ENCODE peak calls at places on chromosomes 2 and 18, in four cellular contexts. G is A549, H is IMR-90, Z is K562. Y is an unnamed sample.

GRCh38 chr2:134185639-134186038 is 68.2 kb upstream of the MGAT5 start:
- DNase-seq in G (no peak), Z (no peak), H (no peak), Y (no peak)

GRCh38 chr2:235116885-235117492 is 165.2 kb downstream of the SH3BP4 start:
- DNase-seq in Z (peak; percentile 15), G (peak; percentile 58), H (peak; percentile 48), Y (no peak)

GRCh38 chr2:206984206-206984605 is 44.9 kb downstream of the CPO start:
- DNase-seq in H (peak; percentile 79), Z (no peak), G (no peak), Y (no peak)

GRCh38 chr2:150621800-150622199 is 134.3 kb upstream of the RND3 start:
- DNase-seq in Z (no peak), G (peak; percentile 49), H (peak; percentile 92), Y (no peak)

GRCh38 chr2:160582481-160583161 is 89.0 kb upstream of the RBMS1 start:
- DNase-seq in G (peak; percentile 67), Z (no peak), H (peak; percentile 75), Y (no peak)

GRCh38 chr18:28903366-28903765 is 726.4 kb upstream of the CDH2 start:
- DNase-seq in H (peak; percentile 40), Z (no peak), G (no peak), Y (no peak)

GRCh38 chr2:17599617-17600016 is 59.1 kb downstream of the VSNL1 start:
- DNase-seq in H (no peak), Z (no peak), G (no peak), Y (peak; percentile 16)

GRCh38 chr2:190338453-190338852 is 4.9 kb upstream of the INPP1 start:
- DNase-seq in H (no peak), G (no peak), Z (no peak), Y (no peak)

GRCh38 chr2:164840930-164841718 is 499 bp downstream of the COBLL1 start:
- DNase-seq in Z (peak; percentile 47), H (peak; percentile 32), G (peak; percentile 79), Y (no peak)

GRCh38 chr2:42128731-42129486 is 40.2 kb upstream of the EML4 start:
- DNase-seq in H (peak; percentile 80), Z (no peak), G (no peak), Y (no peak)

GRCh38 chr2:45315881-45316280 is 295.2 kb downstream of the SRBD1 start:
- DNase-seq in Z (no peak), H (peak; percentile 92), G (no peak), Y (no peak)

GRCh38 chr2:3703741-3704355 is 473 bp downstream of the DCDC2C start:
- DNase-seq in Z (no peak), G (no peak), H (no peak), Y (no peak)

GRCh38 chr18:31241900-31242409 is 76.0 kb upstream of the DSG1 start:
- DNase-seq in Z (peak; percentile 57), H (peak; percentile 16), G (peak; percentile 88), Y (peak; percentile 23)

GRCh38 chr2:31168291-31168690 is 30.1 kb upstream of the GALNT14 start:
- DNase-seq in H (no peak), Z (no peak), G (no peak), Y (no peak)

GRCh38 chr2:233013027-233013461 is at the start of gene NGEF:
- DNase-seq in H (no peak), G (peak; percentile 18), Z (no peak), Y (no peak)

GRCh38 chr2:174071321-174071720 is 106.1 kb upstream of the SP3 start:
- DNase-seq in Z (no peak), H (no peak), G (no peak), Y (no peak)

GRCh38 chr18:63518178-63519012 is 23.8 kb upstream of the SERPINB12 start:
- DNase-seq in Z (peak; percentile 77), G (peak; percentile 83), H (peak; percentile 70), Y (peak; percentile 60)

GRCh38 chr2:144258154-144258553 is 261.8 kb downstream of the ZEB2 start:
- DNase-seq in Z (no peak), G (no peak), H (no peak), Y (no peak)
- H3K4me3 ChIP-seq in Z (no peak overlapping the region), G (no peak overlapping the region), H (no peak overlapping the region), Y (no peak overlapping the region)

GRCh38 chr2:85926931-85927527 is 38.2 kb upstream of the ST3GAL5 start:
- DNase-seq in H (no peak), Z (no peak), G (no peak), Y (no peak)

GRCh38 chr2:85929096-85930044 is 40.6 kb upstream of the ST3GAL5 start:
- DNase-seq in H (no peak), Z (no peak), G (peak; percentile 45), Y (no peak)

GRCh38 chr2:85933753-85934594 is 45.2 kb upstream of the ST3GAL5 start:
- DNase-seq in H (peak; percentile 92), Z (peak; percentile 92), G (peak; percentile 78), Y (no peak)

GRCh38 chr2:85926526-85926925 is 37.7 kb upstream of the ST3GAL5 start:
- DNase-seq in G (no peak), H (no peak), Z (no peak), Y (no peak)

GRCh38 chr2:85930129-85931124 is 41.6 kb upstream of the ST3GAL5 start:
- DNase-seq in G (no peak), Z (no peak), H (no peak), Y (no peak)
- H3K4me2 ChIP-seq in G (peak overlapping the region; percentile 46), Z (no peak overlapping the region), H (no peak overlapping the region), Y (no peak overlapping the region)

GRCh38 chr2:228102949-228103348 is 78.5 kb downstream of the SPHKAP start:
- DNase-seq in G (no peak), Z (no peak), H (no peak), Y (no peak)
- TF ChIP-seq MAFK in G (no peak), Z (no peak), H (no peak), Y (no peak)

DNA sequence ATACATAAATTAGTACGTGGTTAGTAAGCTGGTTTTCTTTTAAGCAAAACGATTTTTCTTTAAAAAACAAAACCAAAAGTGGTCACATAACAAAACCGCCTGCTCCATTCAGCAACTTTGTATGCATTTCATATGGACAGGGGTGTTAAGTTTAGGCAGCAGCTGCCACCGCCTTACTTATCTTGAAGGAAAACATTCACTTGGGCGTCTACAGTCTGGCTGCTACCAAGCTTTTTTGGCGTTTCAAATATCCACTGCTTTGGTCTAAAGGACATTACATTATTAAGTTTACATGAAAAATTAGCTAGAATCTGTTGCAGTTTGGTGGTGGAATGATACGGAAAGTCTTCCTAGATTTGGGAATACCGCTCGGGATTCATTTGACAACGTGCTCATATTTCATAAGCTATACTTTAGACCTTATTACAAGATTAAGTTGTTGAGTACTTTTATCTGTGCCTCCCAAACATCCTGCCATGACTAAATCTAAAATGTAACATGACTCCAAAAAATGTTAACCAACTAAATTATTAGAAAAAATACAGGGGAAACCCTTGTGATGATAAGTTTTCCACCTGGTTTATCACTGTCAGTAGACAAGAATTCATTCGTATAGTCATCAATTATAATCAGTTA is 214.8 kb downstream of the NEDD4L start:
- DNase-seq in G (no peak), Z (peak; percentile 73), H (no peak), Y (no peak)
- H3K4me3 ChIP-seq in G (no peak overlapping the region), Z (no peak overlapping the region), H (no peak overlapping the region), Y (no peak overlapping the region)

Y was measured in H1.